ENCODE peak calls at places on chromosomes 5 and 9, in five cellular contexts. N, M, W, L and X are unnamed samples.

GRCh38 chr9:20305457-20305856 is 316.8 kb downstream of the MLLT3 start:
- DNase-seq in N (no peak), M (no peak), W (no peak), L (no peak), X (no peak)

GRCh38 chr9:103731541-103731940 is 362.6 kb upstream of the SMC2 start:
- DNase-seq in N (no peak), M (no peak), W (no peak), L (no peak), X (no peak)

GRCh38 chr9:19931066-19931465 is 142.2 kb upstream of the SLC24A2 start:
- DNase-seq in N (no peak), M (no peak), W (no peak), L (no peak), X (no peak)

GRCh38 chr9:87647114-87647513 is 78.8 kb upstream of the CTSL start:
- DNase-seq in N (no peak), M (no peak), W (no peak), L (peak; percentile 59), X (no peak)

GRCh38 chr9:127214421-127215265 is 49.9 kb upstream of the GARNL3 start:
- DNase-seq in N (peak; percentile 84), M (peak; percentile 81), W (no peak), L (no peak), X (no peak)

GRCh38 chr9:81633952-81634421 is 55.4 kb downstream of the TLE1 start:
- DNase-seq in N (no peak), M (no peak), W (no peak), L (no peak), X (no peak)

GRCh38 chr9:84671651-84672467 is 2.3 kb downstream of the NTRK2 start:
- DNase-seq in N (no peak), M (no peak), W (no peak), L (no peak), X (no peak)

GRCh38 chr9:27125030-27125429 is 16.0 kb downstream of the TEK start:
- DNase-seq in N (no peak), M (no peak), W (peak; percentile 93), L (peak; percentile 78), X (no peak)

GRCh38 chr5:71891856-71892255 is 172.8 kb downstream of the CARTPT start:
- DNase-seq in N (no peak), M (no peak), W (no peak), L (no peak), X (no peak)

GRCh38 chr5:95392593-95393182 is 1.5 kb downstream of the FAM81B start:
- DNase-seq in N (no peak), M (no peak), W (no peak), L (no peak), X (no peak)

GRCh38 chr5:100826133-100826532 is 76.9 kb downstream of the ST8SIA4 start:
- DNase-seq in N (no peak), M (no peak), W (no peak), L (no peak), X (no peak)

GRCh38 chr9:91682806-91683205 is 259.2 kb upstream of the NFIL3 start:
- DNase-seq in N (no peak), M (no peak), W (no peak), L (no peak), X (no peak)

GRCh38 chr9:69173891-69174644 is at the start of gene TJP2:
- DNase-seq in N (peak; percentile 93), M (peak; percentile 88), W (peak; percentile 82), L (peak; percentile 84), X (no peak)

GRCh38 chr5:59709346-59709821 is 184.1 kb downstream of the PDE4D start:
- DNase-seq in N (no peak), M (no peak), W (no peak), L (no peak), X (peak; percentile 61)

GRCh38 chr9:114811969-114812636 is 6.3 kb upstream of the TNFSF15 start:
- DNase-seq in N (no peak), M (no peak), W (no peak), L (no peak), X (no peak)

GRCh38 chr5:1314564-1314982 is 19.7 kb upstream of the TERT start:
- DNase-seq in N (peak; percentile 63), M (peak; percentile 74), W (peak; percentile 53), L (no peak), X (no peak)
- H3K4me3 ChIP-seq in N (no peak overlapping the region), M (no peak overlapping the region), W (no peak overlapping the region), L (no peak overlapping the region), X (no peak overlapping the region)

GRCh38 chr9:698276-698675 is 143.2 kb upstream of the DMRT1 start:
- DNase-seq in N (no peak), M (no peak), W (no peak), L (no peak), X (no peak)
- H3K27ac ChIP-seq in N (peak overlapping the region; percentile 100), M (no peak overlapping the region), W (peak overlapping the region; percentile 92), L (peak overlapping the region; percentile 94), X (peak overlapping the region; percentile 97)

GRCh38 chr5:147559725-147560124 is 49.9 kb upstream of the DPYSL3 start:
- DNase-seq in N (no peak), M (no peak), W (no peak), L (no peak), X (no peak)
- H3K4me3 ChIP-seq in N (no peak overlapping the region), M (no peak overlapping the region), W (no peak overlapping the region), L (no peak overlapping the region), X (no peak overlapping the region)

GRCh38 chr5:141503699-141504098 is 14.8 kb downstream of the PCDHGC5 start:
- DNase-seq in N (no peak), M (no peak), W (no peak), L (no peak), X (no peak)
- H3K27ac ChIP-seq in N (no peak overlapping the region), M (no peak overlapping the region), W (no peak overlapping the region), L (no peak overlapping the region), X (no peak overlapping the region)

GRCh38 chr5:8138884-8139283 is 269.9 kb downstream of the MTRR start:
- DNase-seq in N (no peak), M (no peak), W (no peak), L (no peak), X (no peak)

GRCh38 chr5:8136271-8136670 is 267.3 kb downstream of the MTRR start:
- DNase-seq in N (no peak), M (no peak), W (no peak), L (no peak), X (no peak)

GRCh38 chr5:8135742-8136141 is 266.8 kb downstream of the MTRR start:
- DNase-seq in N (no peak), M (no peak), W (no peak), L (no peak), X (no peak)

DNA sequence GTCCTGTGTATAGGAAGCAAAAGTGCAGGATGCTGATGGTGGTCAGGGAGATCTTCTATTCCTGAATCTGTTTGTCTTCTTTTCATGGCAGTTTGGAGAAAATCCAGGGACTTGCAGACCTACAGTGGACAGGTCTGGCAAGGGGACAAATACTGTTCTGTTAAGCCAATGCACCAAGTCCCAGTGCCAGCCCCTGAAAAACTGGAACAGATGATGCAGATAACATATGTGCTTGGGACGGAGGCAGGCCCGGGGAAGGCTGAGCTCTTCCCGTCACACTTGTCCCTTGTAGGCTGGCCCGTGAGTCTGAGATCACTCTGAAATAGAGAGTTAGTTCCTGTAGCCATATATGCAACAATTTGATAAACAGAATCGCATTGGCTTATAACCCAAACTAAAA is 265.7 kb downstream of the MTRR start:
- DNase-seq in N (no peak), M (no peak), W (no peak), L (no peak), X (no peak)
- H3K4me3 ChIP-seq in N (no peak overlapping the region), M (no peak overlapping the region), W (no peak overlapping the region), L (no peak overlapping the region), X (no peak overlapping the region)

GRCh38 chr5:179166886-179167841 is 107.0 kb downstream of the ZNF354C start:
- DNase-seq in N (peak; percentile 87), M (peak; percentile 87), W (peak; percentile 70), L (no peak), X (no peak)
- H3K27ac ChIP-seq in N (no peak overlapping the region), M (no peak overlapping the region), W (no peak overlapping the region), L (no peak overlapping the region), X (no peak overlapping the region)

GRCh38 chr9:94610181-94610591 is 16.6 kb upstream of the FBP2 start:
- DNase-seq in N (no peak), M (no peak), W (no peak), L (no peak), X (no peak)
- H3K4me3 ChIP-seq in N (no peak overlapping the region), M (no peak overlapping the region), W (no peak overlapping the region), L (no peak overlapping the region), X (no peak overlapping the region)

DNA sequence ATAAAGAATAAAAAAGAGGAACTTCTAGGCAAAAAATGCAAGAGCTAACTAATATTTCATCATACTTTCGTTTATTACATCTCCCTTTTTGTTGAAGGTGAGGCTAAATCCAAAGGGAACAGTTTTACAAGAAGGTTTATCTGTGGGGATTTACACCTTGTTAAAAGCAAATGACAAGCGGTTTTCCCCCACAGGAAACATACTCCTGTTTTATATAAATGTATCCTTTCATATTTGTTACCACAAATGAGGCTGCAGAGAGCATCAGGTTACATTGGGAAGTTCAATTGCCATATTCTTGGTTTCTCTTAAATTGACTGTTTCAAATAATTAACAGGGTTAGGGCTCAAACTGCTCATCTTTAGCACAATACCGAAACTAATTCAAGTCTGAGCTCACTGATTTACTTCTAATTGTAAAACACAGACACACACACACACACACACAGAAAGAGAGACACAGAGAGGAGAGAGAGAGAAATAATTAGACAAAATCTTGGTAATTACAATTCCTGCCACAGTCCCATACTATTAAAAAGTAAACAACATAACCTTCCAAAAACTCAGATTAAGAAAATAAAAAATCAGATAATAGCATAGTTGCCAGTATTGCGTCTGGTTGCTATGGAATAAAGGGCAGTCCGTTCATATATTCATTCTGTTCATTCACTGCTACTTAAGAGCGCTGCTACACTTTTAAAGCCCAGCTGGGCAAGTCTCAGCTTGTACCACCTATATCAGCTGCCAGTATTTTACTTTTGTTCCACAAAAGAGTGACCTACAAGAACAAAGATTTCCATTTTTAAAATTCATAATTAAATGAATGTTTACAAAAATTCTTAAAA is 17.0 kb downstream of the RFX3 start:
- DNase-seq in N (no peak), M (no peak), W (no peak), L (no peak), X (no peak)
- H3K27ac ChIP-seq in N (no peak overlapping the region), M (peak overlapping the region; percentile 72), W (peak overlapping the region; percentile 30), L (no peak overlapping the region), X (peak overlapping the region; percentile 66)